ENCODE peak calls at places on chromosome 3, in five cellular contexts. T, S, U, R and E are unnamed samples.

GRCh38 chr3:196662033-196662432 is 22.5 kb downstream of the NRROS start:
- DNase-seq in S (no peak), R (no peak), U (no peak), T (no peak), E (no peak)

GRCh38 chr3:43704697-43705096 is 14.0 kb downstream of the ABHD5 start:
- DNase-seq in T (no peak), R (no peak), S (no peak), U (no peak), E (no peak)

GRCh38 chr3:104561324-104561723 is 805.4 kb upstream of the ALCAM start:
- DNase-seq in R (no peak), T (no peak), S (no peak), U (no peak), E (no peak)

GRCh38 chr3:32780735-32781210 is 37.0 kb upstream of the TRIM71 start:
- DNase-seq in R (no peak), T (peak; percentile 99), U (no peak), S (peak; percentile 87), E (peak; percentile 85)

GRCh38 chr3:173893066-173893465 is 495.5 kb downstream of the NLGN1 start:
- DNase-seq in S (no peak), U (no peak), R (no peak), T (no peak), E (no peak)

GRCh38 chr3:96101013-96101412 is 713.4 kb upstream of the EPHA6 start:
- DNase-seq in R (no peak), T (peak; percentile 12), U (no peak), S (no peak), E (no peak)

GRCh38 chr3:98979296-98979695 is 77.8 kb upstream of the DCBLD2 start:
- DNase-seq in T (no peak), S (no peak), R (no peak), U (no peak), E (no peak)

GRCh38 chr3:157786216-157786615 is 283.0 kb upstream of the VEPH1 start:
- DNase-seq in T (no peak), S (no peak), R (no peak), U (no peak), E (no peak)

GRCh38 chr3:149038322-149038721 is 47.0 kb downstream of the GYG1 start:
- DNase-seq in T (no peak), R (no peak), S (no peak), U (no peak), E (no peak)

GRCh38 chr3:156431334-156432121 is 123.4 kb downstream of the SSR3 start:
- DNase-seq in R (no peak), S (no peak), T (no peak), U (no peak), E (no peak)

GRCh38 chr3:177618873-177619771 is 421.8 kb upstream of the TBL1XR1 start:
- DNase-seq in S (no peak), R (no peak), T (no peak), U (no peak), E (no peak)

GRCh38 chr3:123774474-123774873 is 109.7 kb downstream of the MYLK start:
- DNase-seq in S (no peak), R (no peak), U (no peak), T (no peak), E (no peak)

GRCh38 chr3:52315006-52315405 is 1.1 kb upstream of the DNAH1 start:
- DNase-seq in R (no peak), T (no peak), S (no peak), U (no peak), E (no peak)

GRCh38 chr3:52314495-52314894 is 1.6 kb upstream of the DNAH1 start:
- DNase-seq in S (no peak), T (no peak), U (no peak), R (no peak), E (no peak)

GRCh38 chr3:52317601-52318000 is 1.5 kb downstream of the DNAH1 start:
- DNase-seq in T (peak; percentile 94), S (peak; percentile 88), R (no peak), U (no peak), E (no peak)

GRCh38 chr3:52317178-52317577 is 1.1 kb downstream of the DNAH1 start:
- DNase-seq in U (no peak), R (no peak), T (peak; percentile 48), S (no peak), E (no peak)

DNA sequence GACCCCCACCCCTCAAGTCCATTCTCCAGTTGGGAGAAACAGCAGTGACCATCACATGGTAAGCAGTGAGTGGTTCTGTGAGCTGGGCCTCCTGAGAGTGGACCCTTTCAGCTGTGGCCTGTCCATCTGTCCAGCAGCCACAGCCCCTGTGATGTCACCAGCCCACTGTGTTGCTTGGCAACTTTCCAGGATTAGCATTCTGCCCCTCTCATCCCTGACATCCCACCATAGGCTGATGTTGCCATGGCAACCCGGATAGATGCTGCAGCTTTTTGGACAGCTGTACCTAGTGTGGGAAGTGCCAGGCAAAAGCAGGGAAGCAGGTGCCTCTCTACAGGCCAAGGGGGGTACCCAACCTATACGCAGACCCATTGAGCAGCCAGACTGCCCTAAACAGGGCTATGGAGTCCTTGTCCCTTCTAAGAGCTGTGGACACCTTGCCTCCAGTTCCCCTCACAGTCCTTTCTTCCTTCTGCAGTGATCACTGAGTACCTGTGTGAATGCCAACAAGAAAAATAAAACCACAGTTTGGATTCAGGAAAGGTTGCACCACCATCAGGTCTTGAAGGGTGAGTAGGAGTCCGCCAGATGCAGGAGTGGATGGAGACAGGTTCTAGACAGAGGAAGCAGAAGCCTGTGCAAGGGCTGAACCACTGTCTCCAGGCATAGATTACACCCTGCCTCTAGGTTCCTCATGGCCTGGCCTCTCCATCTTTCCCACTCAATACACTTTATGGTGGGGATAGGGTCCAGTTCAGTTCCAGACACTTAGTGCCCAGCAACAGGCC is at the start of gene DNAH1:
- DNase-seq in S (no peak), U (no peak), T (no peak), R (no peak), E (no peak)
- TF ChIP-seq JUNB in S (no peak), U (no peak), T (no peak), R (no peak), E (no peak)

DNA sequence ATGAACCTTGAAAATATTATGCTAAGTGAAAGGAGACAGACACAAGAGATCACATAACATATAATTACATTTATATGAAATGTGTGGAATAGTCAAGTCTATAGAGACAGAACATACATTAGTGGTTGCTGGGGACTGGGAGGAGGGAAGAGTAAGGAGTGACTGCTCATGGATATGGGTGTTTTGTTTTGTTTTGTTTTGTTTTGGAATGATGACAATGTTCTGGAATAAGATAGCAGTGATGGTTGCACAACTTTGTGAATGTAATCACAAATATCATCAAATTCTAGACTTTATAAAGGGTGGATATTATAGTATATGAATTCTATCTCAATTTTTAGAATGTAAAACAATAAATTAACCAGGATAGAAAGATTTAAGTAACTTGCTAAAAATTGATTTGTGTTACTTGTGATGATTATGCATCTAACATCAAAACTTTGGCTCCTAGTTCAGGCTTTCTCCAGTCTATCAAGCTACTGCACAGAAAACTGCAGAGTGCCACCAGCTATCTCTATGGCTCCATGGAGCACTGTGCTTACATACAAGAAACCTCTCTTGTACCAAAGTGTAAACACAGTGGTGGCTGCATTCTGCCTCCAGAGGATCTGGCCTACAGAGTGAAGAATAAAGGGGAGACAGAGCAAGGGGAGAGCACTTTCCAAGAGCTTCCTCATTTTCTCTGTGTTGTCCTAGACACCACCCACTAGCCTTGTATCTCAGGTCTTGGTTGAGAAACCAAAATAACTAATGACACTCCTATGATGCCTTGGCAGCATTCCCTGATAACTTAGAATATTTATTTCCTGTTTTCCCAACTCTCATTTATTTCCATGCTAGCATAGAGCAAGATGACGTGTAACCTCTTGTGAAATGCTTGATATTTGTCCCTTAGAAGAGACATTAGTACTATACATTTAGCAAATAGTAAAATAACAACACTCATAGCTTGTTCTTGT is 57.1 kb upstream of the PHLDB2 start:
- DNase-seq in U (no peak), T (no peak), S (no peak), R (no peak), E (no peak)
- TF ChIP-seq JUNB in U (no peak), T (no peak), S (no peak), R (peak; percentile 76), E (no peak)

DNA sequence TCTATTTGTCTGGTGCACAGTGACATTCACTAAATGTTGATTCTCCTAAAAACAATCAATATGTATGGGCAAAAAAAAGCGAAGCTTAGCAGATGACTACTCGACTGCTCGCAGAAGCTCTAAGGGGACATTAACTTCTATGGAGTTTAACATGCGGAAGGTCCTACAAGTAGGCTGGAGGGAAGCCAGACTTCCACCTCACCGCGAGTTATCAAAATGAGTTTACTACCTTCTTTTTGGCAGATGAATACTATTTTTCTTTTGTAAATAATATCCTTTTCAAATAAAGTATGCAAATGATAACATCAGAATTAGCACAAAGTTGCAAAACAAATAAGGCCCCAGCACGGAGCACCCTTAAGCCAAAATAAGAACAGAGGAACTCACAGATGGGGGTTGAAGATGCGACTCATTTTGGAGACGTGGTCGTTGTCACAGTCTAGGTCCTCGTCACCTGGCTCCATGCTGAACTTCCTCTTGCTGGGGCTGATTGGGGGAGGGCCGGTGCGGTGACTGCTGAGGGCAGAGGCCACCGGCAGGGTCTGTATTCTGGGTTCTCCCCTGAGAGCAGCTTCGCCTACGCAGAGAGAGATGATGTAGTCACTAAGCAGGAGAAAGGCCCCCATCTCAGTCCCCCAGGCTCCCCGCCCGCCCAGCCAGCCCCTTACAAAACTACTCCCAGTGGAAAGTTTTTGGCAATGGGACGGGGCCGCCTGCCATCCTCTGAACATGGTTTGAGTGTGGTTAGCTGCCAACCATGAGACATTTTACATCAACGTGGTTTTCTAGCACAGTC is 42.1 kb downstream of the VGLL4 start:
- DNase-seq in T (no peak), R (no peak), S (no peak), U (peak; percentile 47), E (no peak)
- TF ChIP-seq JUNB in T (no peak), R (no peak), S (no peak), U (peak; percentile 10), E (no peak)

DNA sequence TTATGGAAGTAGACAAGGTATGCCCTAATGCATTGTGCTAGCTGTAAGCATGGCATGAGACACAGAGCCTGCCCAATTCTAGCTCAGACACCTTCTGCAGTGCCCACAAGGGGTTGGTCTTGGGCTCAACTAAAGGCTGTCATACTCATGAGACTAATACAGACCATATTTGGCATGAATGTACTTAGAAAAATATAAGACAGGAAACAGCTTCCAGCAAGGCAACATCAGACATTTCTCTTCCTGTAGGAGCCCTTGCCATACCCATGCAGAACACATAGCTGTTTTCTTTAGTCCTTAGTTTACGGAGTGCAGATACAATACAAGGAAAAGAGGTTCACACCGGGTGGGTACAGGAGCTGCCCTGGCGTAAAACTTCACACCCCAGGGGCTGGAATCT is 30.5 kb upstream of the NR1I2 start:
- DNase-seq in T (no peak), S (no peak), R (no peak), U (no peak), E (no peak)
- TF ChIP-seq JUNB in T (no peak), S (no peak), R (no peak), U (no peak), E (no peak)

DNA sequence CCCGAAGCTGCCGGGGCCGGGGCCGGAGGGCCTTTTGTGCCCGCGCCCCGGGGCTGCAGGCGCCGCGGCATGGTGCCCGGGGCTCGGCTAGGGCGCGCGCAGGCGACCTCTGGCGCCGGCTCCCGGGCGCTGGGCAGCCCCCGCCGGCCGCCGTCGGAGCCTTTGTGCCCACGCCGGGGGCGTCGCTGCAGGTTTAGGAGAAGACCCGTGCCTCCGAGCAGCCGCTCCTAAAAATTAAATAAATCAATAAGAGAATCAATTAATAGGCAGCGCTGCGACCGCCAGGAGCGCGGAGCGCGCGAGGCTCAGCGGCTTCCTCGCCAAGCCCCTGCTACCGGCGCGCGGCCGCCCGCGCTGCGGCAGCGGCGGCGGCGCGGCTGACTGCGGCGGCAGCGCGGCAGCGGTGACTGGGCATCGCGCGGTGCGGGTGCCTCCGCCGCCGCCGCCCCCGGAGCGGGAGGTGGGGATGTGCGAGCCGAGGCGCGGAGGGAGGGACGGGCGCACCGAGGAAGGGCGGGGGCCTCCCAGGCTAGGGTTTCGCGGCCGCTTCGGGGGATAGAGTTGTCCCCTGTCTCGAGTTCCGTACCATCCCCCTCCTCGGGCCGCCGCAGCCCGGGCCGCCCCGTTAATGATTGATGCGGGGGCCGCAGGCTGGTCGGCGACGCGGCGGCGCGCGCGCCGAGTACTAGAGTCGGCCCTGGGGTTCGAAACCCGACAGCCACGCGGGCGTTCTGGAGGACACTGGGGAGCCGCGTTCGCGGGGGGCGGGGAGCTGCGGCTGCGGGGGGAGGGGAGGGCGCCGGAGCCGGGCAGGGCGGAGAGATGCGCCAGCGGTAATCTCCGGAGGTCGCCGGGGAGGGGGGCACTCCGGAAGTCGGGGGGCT is at the start of gene PAQR9:
- DNase-seq in U (no peak), R (peak; percentile 58), T (peak; percentile 80), S (peak; percentile 80), E (peak; percentile 47)
- TF ChIP-seq JUNB in U (no peak), R (no peak), T (no peak), S (no peak), E (no peak)